ENCODE peak calls at places on chromosome 15, in six cellular contexts. One of them, this sample, is unnamed.

GRCh38 chr15:100966997-100967396 is 47.8 kb downstream of the LRRK1 start:
- DNase-seq in caudate nucleus: no peak
- DNase-seq in T-helper 2 cell: no peak
- DNase-seq in GM12891: no peak
- DNase-seq in stimulated activated CD8-positive, alpha-beta memory T cell treated with anti-CD3 and anti-CD28 coated beads, Interleukin-4, amount 100 ng/mL, for 1 hour: no peak
- DNase-seq in stimulated activated CD4-positive, alpha-beta T cell treated with anti-CD3 and anti-CD28 coated beads, Interleukin-4, amount 100 ng/mL, for 1 hour: no peak
- DNase-seq in this sample: no peak

GRCh38 chr15:77654975-77655374 is 22.3 kb upstream of the LINGO1 start:
- DNase-seq in caudate nucleus: no peak
- DNase-seq in T-helper 2 cell: no peak
- DNase-seq in GM12891: no peak
- DNase-seq in stimulated activated CD8-positive, alpha-beta memory T cell treated with anti-CD3 and anti-CD28 coated beads, Interleukin-4, amount 100 ng/mL, for 1 hour: no peak
- DNase-seq in stimulated activated CD4-positive, alpha-beta T cell treated with anti-CD3 and anti-CD28 coated beads, Interleukin-4, amount 100 ng/mL, for 1 hour: no peak
- DNase-seq in this sample: no peak

GRCh38 chr15:68687136-68687735 is 108.4 kb downstream of the CORO2B start:
- DNase-seq in caudate nucleus: no peak
- DNase-seq in T-helper 2 cell: no peak
- DNase-seq in GM12891: no peak
- DNase-seq in stimulated activated CD8-positive, alpha-beta memory T cell treated with anti-CD3 and anti-CD28 coated beads, Interleukin-4, amount 100 ng/mL, for 1 hour: no peak
- DNase-seq in stimulated activated CD4-positive, alpha-beta T cell treated with anti-CD3 and anti-CD28 coated beads, Interleukin-4, amount 100 ng/mL, for 1 hour: no peak
- DNase-seq in this sample: no peak

GRCh38 chr15:69380726-69381105 is 33.4 kb upstream of the KIF23 start:
- DNase-seq in caudate nucleus: no peak
- DNase-seq in T-helper 2 cell: no peak
- DNase-seq in GM12891: no peak
- DNase-seq in stimulated activated CD8-positive, alpha-beta memory T cell treated with anti-CD3 and anti-CD28 coated beads, Interleukin-4, amount 100 ng/mL, for 1 hour: no peak
- DNase-seq in stimulated activated CD4-positive, alpha-beta T cell treated with anti-CD3 and anti-CD28 coated beads, Interleukin-4, amount 100 ng/mL, for 1 hour: no peak
- DNase-seq in this sample: no peak

GRCh38 chr15:90883971-90884718 is at the start of gene FES:
- DNase-seq in caudate nucleus: no peak
- DNase-seq in T-helper 2 cell: no peak
- DNase-seq in GM12891: no peak
- DNase-seq in stimulated activated CD8-positive, alpha-beta memory T cell treated with anti-CD3 and anti-CD28 coated beads, Interleukin-4, amount 100 ng/mL, for 1 hour: no peak
- DNase-seq in stimulated activated CD4-positive, alpha-beta T cell treated with anti-CD3 and anti-CD28 coated beads, Interleukin-4, amount 100 ng/mL, for 1 hour: no peak
- DNase-seq in this sample: no peak

GRCh38 chr15:78739996-78740903 is 71.0 kb downstream of the ADAMTS7 start:
- DNase-seq in caudate nucleus: no peak
- DNase-seq in T-helper 2 cell: no peak
- DNase-seq in GM12891: no peak
- DNase-seq in stimulated activated CD8-positive, alpha-beta memory T cell treated with anti-CD3 and anti-CD28 coated beads, Interleukin-4, amount 100 ng/mL, for 1 hour: no peak
- DNase-seq in stimulated activated CD4-positive, alpha-beta T cell treated with anti-CD3 and anti-CD28 coated beads, Interleukin-4, amount 100 ng/mL, for 1 hour: peak
- DNase-seq in this sample: no peak

GRCh38 chr15:98646546-98647025 is 1.8 kb upstream of the IGF1R start:
- DNase-seq in caudate nucleus: no peak
- DNase-seq in T-helper 2 cell: no peak
- DNase-seq in GM12891: no peak
- DNase-seq in stimulated activated CD8-positive, alpha-beta memory T cell treated with anti-CD3 and anti-CD28 coated beads, Interleukin-4, amount 100 ng/mL, for 1 hour: no peak
- DNase-seq in stimulated activated CD4-positive, alpha-beta T cell treated with anti-CD3 and anti-CD28 coated beads, Interleukin-4, amount 100 ng/mL, for 1 hour: no peak
- DNase-seq in this sample: no peak

GRCh38 chr15:26772588-26773484 is at the start of gene GABRB3:
- DNase-seq in caudate nucleus: no peak
- DNase-seq in T-helper 2 cell: no peak
- DNase-seq in GM12891: no peak
- DNase-seq in stimulated activated CD8-positive, alpha-beta memory T cell treated with anti-CD3 and anti-CD28 coated beads, Interleukin-4, amount 100 ng/mL, for 1 hour: no peak
- DNase-seq in stimulated activated CD4-positive, alpha-beta T cell treated with anti-CD3 and anti-CD28 coated beads, Interleukin-4, amount 100 ng/mL, for 1 hour: no peak
- DNase-seq in this sample: peak

GRCh38 chr15:29788433-29789034 is 33.7 kb downstream of the TJP1 start:
- DNase-seq in caudate nucleus: no peak
- DNase-seq in T-helper 2 cell: no peak
- DNase-seq in GM12891: no peak
- DNase-seq in stimulated activated CD8-positive, alpha-beta memory T cell treated with anti-CD3 and anti-CD28 coated beads, Interleukin-4, amount 100 ng/mL, for 1 hour: no peak
- DNase-seq in stimulated activated CD4-positive, alpha-beta T cell treated with anti-CD3 and anti-CD28 coated beads, Interleukin-4, amount 100 ng/mL, for 1 hour: no peak
- DNase-seq in this sample: no peak

GRCh38 chr15:93048759-93049161 is 40.3 kb downstream of the RGMA start:
- DNase-seq in caudate nucleus: peak
- DNase-seq in T-helper 2 cell: no peak
- DNase-seq in GM12891: no peak
- DNase-seq in stimulated activated CD8-positive, alpha-beta memory T cell treated with anti-CD3 and anti-CD28 coated beads, Interleukin-4, amount 100 ng/mL, for 1 hour: no peak
- DNase-seq in stimulated activated CD4-positive, alpha-beta T cell treated with anti-CD3 and anti-CD28 coated beads, Interleukin-4, amount 100 ng/mL, for 1 hour: no peak
- DNase-seq in this sample: peak

GRCh38 chr15:61138151-61138550 is 91.0 kb downstream of the RORA start:
- DNase-seq in caudate nucleus: no peak
- DNase-seq in T-helper 2 cell: no peak
- DNase-seq in GM12891: no peak
- DNase-seq in stimulated activated CD8-positive, alpha-beta memory T cell treated with anti-CD3 and anti-CD28 coated beads, Interleukin-4, amount 100 ng/mL, for 1 hour: no peak
- DNase-seq in stimulated activated CD4-positive, alpha-beta T cell treated with anti-CD3 and anti-CD28 coated beads, Interleukin-4, amount 100 ng/mL, for 1 hour: no peak
- DNase-seq in this sample: no peak

GRCh38 chr15:91268510-91268909 is 168.5 kb downstream of the SV2B start:
- DNase-seq in caudate nucleus: no peak
- DNase-seq in T-helper 2 cell: no peak
- DNase-seq in GM12891: no peak
- DNase-seq in stimulated activated CD8-positive, alpha-beta memory T cell treated with anti-CD3 and anti-CD28 coated beads, Interleukin-4, amount 100 ng/mL, for 1 hour: no peak
- DNase-seq in stimulated activated CD4-positive, alpha-beta T cell treated with anti-CD3 and anti-CD28 coated beads, Interleukin-4, amount 100 ng/mL, for 1 hour: no peak
- DNase-seq in this sample: no peak

GRCh38 chr15:93072011-93072410 is 17.0 kb downstream of the RGMA start:
- DNase-seq in caudate nucleus: no peak
- DNase-seq in T-helper 2 cell: no peak
- DNase-seq in GM12891: no peak
- DNase-seq in stimulated activated CD8-positive, alpha-beta memory T cell treated with anti-CD3 and anti-CD28 coated beads, Interleukin-4, amount 100 ng/mL, for 1 hour: no peak
- DNase-seq in stimulated activated CD4-positive, alpha-beta T cell treated with anti-CD3 and anti-CD28 coated beads, Interleukin-4, amount 100 ng/mL, for 1 hour: no peak
- DNase-seq in this sample: no peak

GRCh38 chr15:66071621-66072295 is 181.8 kb downstream of the MEGF11 start:
- DNase-seq in caudate nucleus: no peak
- DNase-seq in T-helper 2 cell: no peak
- DNase-seq in GM12891: no peak
- DNase-seq in stimulated activated CD8-positive, alpha-beta memory T cell treated with anti-CD3 and anti-CD28 coated beads, Interleukin-4, amount 100 ng/mL, for 1 hour: no peak
- DNase-seq in stimulated activated CD4-positive, alpha-beta T cell treated with anti-CD3 and anti-CD28 coated beads, Interleukin-4, amount 100 ng/mL, for 1 hour: no peak
- DNase-seq in this sample: no peak

This sample was measured in Ammon's horn.